ENCODE peak calls at places on chromosomes 12 and 14, in nine cellular contexts. One of them, this sample, is unnamed.

GRCh38 chr12:125028106-125028505 is 34.7 kb downstream of the BRI3BP start:
- DNase-seq in stimulated activated CD4-positive, alpha-beta T cell treated with anti-CD3 and anti-CD28 coated beads, Interleukin-12 subunit alpha, Interleukin-12 subunit beta, amount 100 ng/mL, for 4 hours: no peak
- DNase-seq in MCF 10A: no peak
- DNase-seq in hepatic stellate cell: no peak
- DNase-seq in hepatocyte: no peak
- DNase-seq in stimulated activated CD8-positive, alpha-beta memory T cell treated with anti-CD3 and anti-CD28 coated beads, Interleukin-15, amount 100 ng/mL, for 1 hour: no peak
- DNase-seq in Daoy: no peak
- DNase-seq in kidney tubule cell: no peak
- DNase-seq in Ammon's horn: no peak
- DNase-seq in this sample: no peak

GRCh38 chr12:59093090-59093489 is 172.8 kb upstream of the LRIG3 start:
- DNase-seq in hepatocyte: no peak
- DNase-seq in Daoy: no peak
- DNase-seq in hepatic stellate cell: peak; percentile 14
- DNase-seq in stimulated activated CD8-positive, alpha-beta memory T cell treated with anti-CD3 and anti-CD28 coated beads, Interleukin-15, amount 100 ng/mL, for 1 hour: no peak
- DNase-seq in stimulated activated CD4-positive, alpha-beta T cell treated with anti-CD3 and anti-CD28 coated beads, Interleukin-12 subunit alpha, Interleukin-12 subunit beta, amount 100 ng/mL, for 4 hours: no peak
- DNase-seq in Ammon's horn: no peak
- DNase-seq in MCF 10A: no peak
- DNase-seq in kidney tubule cell: no peak
- DNase-seq in this sample: no peak

GRCh38 chr12:93173178-93173957 is 204.4 kb upstream of the NUDT4 start:
- DNase-seq in kidney tubule cell: peak; percentile 20
- DNase-seq in Ammon's horn: no peak
- DNase-seq in Daoy: peak; percentile 52
- DNase-seq in stimulated activated CD4-positive, alpha-beta T cell treated with anti-CD3 and anti-CD28 coated beads, Interleukin-12 subunit alpha, Interleukin-12 subunit beta, amount 100 ng/mL, for 4 hours: no peak
- DNase-seq in hepatocyte: no peak
- DNase-seq in stimulated activated CD8-positive, alpha-beta memory T cell treated with anti-CD3 and anti-CD28 coated beads, Interleukin-15, amount 100 ng/mL, for 1 hour: no peak
- DNase-seq in MCF 10A: peak; percentile 24
- DNase-seq in hepatic stellate cell: no peak
- DNase-seq in this sample: no peak

GRCh38 chr14:105199093-105199492 is 18.0 kb upstream of the NUDT14 start:
- DNase-seq in stimulated activated CD8-positive, alpha-beta memory T cell treated with anti-CD3 and anti-CD28 coated beads, Interleukin-15, amount 100 ng/mL, for 1 hour: no peak
- DNase-seq in hepatocyte: no peak
- DNase-seq in stimulated activated CD4-positive, alpha-beta T cell treated with anti-CD3 and anti-CD28 coated beads, Interleukin-12 subunit alpha, Interleukin-12 subunit beta, amount 100 ng/mL, for 4 hours: no peak
- DNase-seq in hepatic stellate cell: peak; percentile 89
- DNase-seq in kidney tubule cell: no peak
- DNase-seq in MCF 10A: no peak
- DNase-seq in Ammon's horn: no peak
- DNase-seq in Daoy: peak; percentile 69
- DNase-seq in this sample: no peak

GRCh38 chr12:27796093-27796492 is 16.1 kb upstream of the MANSC4 start:
- DNase-seq in hepatocyte: no peak
- DNase-seq in kidney tubule cell: no peak
- DNase-seq in stimulated activated CD8-positive, alpha-beta memory T cell treated with anti-CD3 and anti-CD28 coated beads, Interleukin-15, amount 100 ng/mL, for 1 hour: no peak
- DNase-seq in MCF 10A: no peak
- DNase-seq in hepatic stellate cell: no peak
- DNase-seq in stimulated activated CD4-positive, alpha-beta T cell treated with anti-CD3 and anti-CD28 coated beads, Interleukin-12 subunit alpha, Interleukin-12 subunit beta, amount 100 ng/mL, for 4 hours: no peak
- DNase-seq in Ammon's horn: peak; percentile 7
- DNase-seq in Daoy: no peak
- DNase-seq in this sample: no peak

GRCh38 chr12:102602549-102602948 is 122.2 kb upstream of the IGF1 start:
- DNase-seq in Ammon's horn: no peak
- DNase-seq in hepatic stellate cell: no peak
- DNase-seq in stimulated activated CD4-positive, alpha-beta T cell treated with anti-CD3 and anti-CD28 coated beads, Interleukin-12 subunit alpha, Interleukin-12 subunit beta, amount 100 ng/mL, for 4 hours: no peak
- DNase-seq in MCF 10A: no peak
- DNase-seq in kidney tubule cell: no peak
- DNase-seq in Daoy: no peak
- DNase-seq in hepatocyte: no peak
- DNase-seq in stimulated activated CD8-positive, alpha-beta memory T cell treated with anti-CD3 and anti-CD28 coated beads, Interleukin-15, amount 100 ng/mL, for 1 hour: no peak
- DNase-seq in this sample: no peak

GRCh38 chr12:53213348-53213747 is 6.3 kb upstream of the ITGB7 start:
- DNase-seq in stimulated activated CD4-positive, alpha-beta T cell treated with anti-CD3 and anti-CD28 coated beads, Interleukin-12 subunit alpha, Interleukin-12 subunit beta, amount 100 ng/mL, for 4 hours: peak; percentile 87
- DNase-seq in stimulated activated CD8-positive, alpha-beta memory T cell treated with anti-CD3 and anti-CD28 coated beads, Interleukin-15, amount 100 ng/mL, for 1 hour: peak; percentile 73
- DNase-seq in kidney tubule cell: peak; percentile 72
- DNase-seq in hepatic stellate cell: peak; percentile 86
- DNase-seq in MCF 10A: peak; percentile 72
- DNase-seq in hepatocyte: peak; percentile 90
- DNase-seq in Ammon's horn: peak; percentile 90
- DNase-seq in Daoy: peak; percentile 84
- DNase-seq in this sample: peak; percentile 96

GRCh38 chr12:49201595-49202295 is 12.9 kb upstream of the TUBA1A start:
- DNase-seq in MCF 10A: peak; percentile 34
- DNase-seq in hepatic stellate cell: peak; percentile 34
- DNase-seq in stimulated activated CD4-positive, alpha-beta T cell treated with anti-CD3 and anti-CD28 coated beads, Interleukin-12 subunit alpha, Interleukin-12 subunit beta, amount 100 ng/mL, for 4 hours: no peak
- DNase-seq in hepatocyte: peak; percentile 49
- DNase-seq in Daoy: peak; percentile 79
- DNase-seq in stimulated activated CD8-positive, alpha-beta memory T cell treated with anti-CD3 and anti-CD28 coated beads, Interleukin-15, amount 100 ng/mL, for 1 hour: no peak
- DNase-seq in Ammon's horn: no peak
- DNase-seq in kidney tubule cell: peak; percentile 76
- DNase-seq in this sample: peak; percentile 64

GRCh38 chr14:103746706-103747105 is 31.1 kb downstream of the ZFYVE21 start:
- DNase-seq in Ammon's horn: no peak
- DNase-seq in hepatocyte: no peak
- DNase-seq in kidney tubule cell: peak; percentile 77
- DNase-seq in MCF 10A: peak; percentile 25
- DNase-seq in stimulated activated CD8-positive, alpha-beta memory T cell treated with anti-CD3 and anti-CD28 coated beads, Interleukin-15, amount 100 ng/mL, for 1 hour: no peak
- DNase-seq in Daoy: peak; percentile 78
- DNase-seq in stimulated activated CD4-positive, alpha-beta T cell treated with anti-CD3 and anti-CD28 coated beads, Interleukin-12 subunit alpha, Interleukin-12 subunit beta, amount 100 ng/mL, for 4 hours: no peak
- DNase-seq in hepatic stellate cell: no peak
- DNase-seq in this sample: peak; percentile 60

GRCh38 chr14:68950111-68950510 is 29.0 kb downstream of the ACTN1 start:
- DNase-seq in hepatocyte: no peak
- DNase-seq in kidney tubule cell: peak; percentile 60
- DNase-seq in stimulated activated CD8-positive, alpha-beta memory T cell treated with anti-CD3 and anti-CD28 coated beads, Interleukin-15, amount 100 ng/mL, for 1 hour: no peak
- DNase-seq in Daoy: no peak
- DNase-seq in stimulated activated CD4-positive, alpha-beta T cell treated with anti-CD3 and anti-CD28 coated beads, Interleukin-12 subunit alpha, Interleukin-12 subunit beta, amount 100 ng/mL, for 4 hours: no peak
- DNase-seq in Ammon's horn: no peak
- DNase-seq in MCF 10A: peak; percentile 70
- DNase-seq in hepatic stellate cell: no peak
- DNase-seq in this sample: no peak

GRCh38 chr12:127284021-127284420 is 982.9 kb upstream of the TMEM132C start:
- DNase-seq in MCF 10A: peak; percentile 28
- DNase-seq in stimulated activated CD8-positive, alpha-beta memory T cell treated with anti-CD3 and anti-CD28 coated beads, Interleukin-15, amount 100 ng/mL, for 1 hour: no peak
- DNase-seq in stimulated activated CD4-positive, alpha-beta T cell treated with anti-CD3 and anti-CD28 coated beads, Interleukin-12 subunit alpha, Interleukin-12 subunit beta, amount 100 ng/mL, for 4 hours: no peak
- DNase-seq in hepatocyte: no peak
- DNase-seq in Daoy: peak; percentile 72
- DNase-seq in Ammon's horn: no peak
- DNase-seq in kidney tubule cell: no peak
- DNase-seq in hepatic stellate cell: no peak
- DNase-seq in this sample: no peak

This sample was measured in islet precursor cell.